ENCODE peak calls at places on chromosomes 6 and 20, in five cellular contexts. N is neuronal stem cell, Z is GM10248, B is GM04504, D is H7. V is an unnamed sample.

GRCh38 chr20:32743237-32744112 is at the start of gene COMMD7:
- DNase-seq in N (no peak), Z (peak), B (no peak), D (peak), V (peak)

GRCh38 chr20:24779886-24780285 is 169.2 kb upstream of the CST7 start:
- DNase-seq in N (no peak), Z (no peak), B (no peak), D (no peak), V (no peak)

GRCh38 chr6:135314543-135314942 is 133.4 kb downstream of the MYB start:
- DNase-seq in N (no peak), Z (peak), B (no peak), D (peak), V (no peak)

GRCh38 chr20:53935353-53936084 is 134.9 kb downstream of the BCAS1 start:
- DNase-seq in N (no peak), Z (no peak), B (no peak), D (no peak), V (no peak)

GRCh38 chr6:3280866-3281465 is 22.2 kb downstream of the PSMG4 start:
- DNase-seq in N (no peak), Z (no peak), B (no peak), D (no peak), V (no peak)

GRCh38 chr20:31720486-31721407 is 1.9 kb downstream of the BCL2L1 start:
- DNase-seq in N (no peak), Z (peak), B (no peak), D (peak), V (no peak)

GRCh38 chr6:11292837-11293236 is 60.4 kb upstream of the NEDD9 start:
- DNase-seq in N (no peak), Z (no peak), B (no peak), D (no peak), V (no peak)

GRCh38 chr20:14142964-14143627 is 147.8 kb downstream of the MACROD2 start:
- DNase-seq in N (no peak), Z (no peak), B (peak), D (no peak), V (no peak)

GRCh38 chr20:9628166-9628565 is 113.8 kb downstream of the LAMP5 start:
- DNase-seq in N (no peak), Z (no peak), B (no peak), D (no peak), V (no peak)

GRCh38 chr6:95815389-95816056 is 200.3 kb upstream of the FUT9 start:
- DNase-seq in N (no peak), Z (no peak), B (no peak), D (no peak), V (no peak)

GRCh38 chr6:120411394-120411793 is 922.9 kb downstream of the TBC1D32 start:
- DNase-seq in N (no peak), Z (no peak), B (no peak), D (no peak), V (no peak)

GRCh38 chr6:133888931-133889556 is at the start of gene TCF21:
- DNase-seq in N (peak), Z (no peak), B (no peak), D (peak), V (no peak)

GRCh38 chr6:97841763-97842162 is 558.7 kb upstream of the MMS22L start:
- DNase-seq in N (no peak), Z (no peak), B (peak), D (no peak), V (no peak)

GRCh38 chr6:82364087-82365010 is 732 bp downstream of the TPBG start:
- DNase-seq in N (peak), Z (peak), B (peak), D (peak), V (no peak)

GRCh38 chr6:137213331-137213740 is 5.8 kb downstream of the IFNGR1 start:
- DNase-seq in N (no peak), Z (no peak), B (no peak), D (no peak), V (no peak)